ENCODE peak calls at places on chromosomes 4 and X, in four cellular contexts. Y, T, P and K are unnamed samples.

GRCh38 chr4:1402516-1403101 is 3.6 kb downstream of the NKX1-1 start:
- DNase-seq in T (no peak), P (no peak), Y (no peak), K (peak; percentile 75)

GRCh38 chr4:7052923-7053715 is 9.9 kb downstream of the TADA2B start:
- DNase-seq in T (peak; percentile 64), Y (peak; percentile 56), P (no peak), K (peak; percentile 79)

GRCh38 chr4:36884151-36884550 is 360.4 kb upstream of the NWD2 start:
- DNase-seq in T (no peak), P (no peak), Y (no peak), K (no peak)

GRCh38 chr4:91147067-91147466 is 1019.9 kb downstream of the CCSER1 start:
- DNase-seq in T (no peak), P (no peak), Y (no peak), K (no peak)

GRCh38 chr4:80197601-80198444 is 520 bp downstream of the PRDM8 start:
- DNase-seq in Y (no peak), P (peak; percentile 40), T (peak; percentile 53), K (peak; percentile 78)

GRCh38 chrX:35289952-35290351 is 347.4 kb downstream of the FAM47B start:
- DNase-seq in P (no peak), T (no peak), Y (no peak), K (no peak)

GRCh38 chrX:10656214-10656613 is 35.8 kb upstream of the MID1 start:
- DNase-seq in P (no peak), Y (no peak), T (no peak), K (no peak)

GRCh38 chr4:138138774-138139173 is 103.4 kb downstream of the SLC7A11 start:
- DNase-seq in Y (no peak), T (no peak), P (no peak), K (no peak)

GRCh38 chrX:17637235-17637634 is 100.1 kb upstream of the SCML1 start:
- DNase-seq in T (no peak), Y (no peak), P (no peak), K (no peak)

GRCh38 chr4:99405433-99406115 is 29.6 kb downstream of the ADH7 start:
- DNase-seq in P (peak; percentile 71), T (peak; percentile 83), Y (peak; percentile 49), K (no peak)

GRCh38 chr4:72302981-72303704 is 265.9 kb downstream of the ADAMTS3 start:
- DNase-seq in Y (no peak), P (peak; percentile 49), T (peak; percentile 45), K (no peak)

GRCh38 chr4:168856312-168856711 is 153.7 kb downstream of the CBR4 start:
- DNase-seq in P (no peak), Y (no peak), T (no peak), K (no peak)

GRCh38 chr4:139776235-139776634 is 110.6 kb downstream of the MGST2 start:
- DNase-seq in P (no peak), Y (no peak), T (no peak), K (no peak)

GRCh38 chrX:66012094-66012534 is 27.8 kb downstream of the VSIG4 start:
- DNase-seq in Y (no peak), T (peak; percentile 7), P (no peak), K (no peak)

GRCh38 chr4:97774347-97774989 is 368.8 kb downstream of the STPG2 start:
- DNase-seq in T (no peak), Y (no peak), P (no peak), K (no peak)

GRCh38 chr4:186819357-186820086 is 95.9 kb upstream of the FAT1 start:
- DNase-seq in P (no peak), T (no peak), Y (no peak), K (no peak)

GRCh38 chrX:13047752-13048151 is 3.3 kb upstream of the FAM9C start:
- DNase-seq in P (no peak), T (no peak), Y (no peak), K (no peak)

GRCh38 chrX:11756354-11757318 is 1.4 kb upstream of the MSL3 start:
- DNase-seq in T (no peak), Y (no peak), P (peak; percentile 15), K (no peak)

GRCh38 chrX:149527705-149528104 is 13.1 kb upstream of the EOLA1 start:
- DNase-seq in T (peak; percentile 28), Y (no peak), P (peak; percentile 37), K (no peak)

GRCh38 chr4:113784497-113785254 is 23.1 kb upstream of the CAMK2D start:
- DNase-seq in T (peak; percentile 47), P (peak; percentile 45), Y (no peak), K (no peak)

GRCh38 chr4:113665036-113665435 is 96.5 kb downstream of the CAMK2D start:
- DNase-seq in T (no peak), P (no peak), Y (no peak), K (no peak)

GRCh38 chrX:100980608-100981497 is 11.3 kb downstream of the ARL13A start:
- DNase-seq in Y (peak; percentile 31), T (no peak), P (peak; percentile 53), K (peak; percentile 75)

GRCh38 chr4:3443750-3444309 is 2.1 kb downstream of the HGFAC start:
- DNase-seq in T (no peak), Y (no peak), P (no peak), K (no peak)

GRCh38 chrX:83501540-83501939 is 6.5 kb upstream of the POU3F4 start:
- DNase-seq in Y (no peak), T (no peak), P (no peak), K (no peak)

GRCh38 chr4:183288955-183289354 is 31.1 kb downstream of the CLDN22 start:
- DNase-seq in T (no peak), P (no peak), Y (no peak), K (peak; percentile 24)

GRCh38 chr4:103996637-103997036 is 276.9 kb upstream of the TACR3 start:
- DNase-seq in T (peak; percentile 67), P (peak; percentile 90), Y (no peak), K (no peak)

GRCh38 chr4:19130836-19131235 is 1109.3 kb upstream of the LCORL start:
- DNase-seq in P (no peak), T (no peak), Y (no peak), K (no peak)

GRCh38 chrX:8849462-8849861 is 48.3 kb upstream of the FAM9A start:
- DNase-seq in Y (no peak), P (no peak), T (no peak), K (no peak)

GRCh38 chr4:40595981-40596380 is 33.7 kb downstream of the RBM47 start:
- DNase-seq in Y (no peak), P (no peak), T (no peak), K (no peak)

GRCh38 chr4:71270901-71271300 is 67.9 kb upstream of the SLC4A4 start:
- DNase-seq in Y (no peak), T (no peak), P (peak; percentile 54), K (no peak)

GRCh38 chrX:49627030-49627777 is 28.4 kb downstream of the GAGE1 start:
- DNase-seq in P (peak; percentile 2), T (peak; percentile 21), Y (no peak), K (no peak)